ENCODE peak calls at places on chromosome 13, in ten cellular contexts. S, U, A, P, X, Y, O, T, F and V are unnamed samples.

GRCh38 chr13:37595162-37595561 is 3.4 kb downstream of the POSTN start:
- DNase-seq in S (no peak), U (no peak), A (no peak), P (no peak), X (no peak), Y (no peak), O (no peak), T (no peak), F (no peak), V (peak; percentile 77)

GRCh38 chr13:51107996-51108395 is 3.1 kb downstream of the C13orf42 start:
- DNase-seq in S (no peak), U (no peak), A (no peak), P (no peak), X (no peak), Y (no peak), O (no peak), T (no peak), F (no peak), V (no peak)

GRCh38 chr13:37326319-37326718 is 220.9 kb upstream of the CSNK1A1L start:
- DNase-seq in S (no peak), U (no peak), A (no peak), P (no peak), X (no peak), Y (no peak), O (no peak), T (no peak), F (no peak), V (peak; percentile 27)

GRCh38 chr13:102386461-102386860 is 15.4 kb downstream of the FGF14 start:
- DNase-seq in S (no peak), U (no peak), A (no peak), P (no peak), X (no peak), Y (no peak), O (no peak), T (no peak), F (no peak), V (no peak)

GRCh38 chr13:40922437-40923040 is 96.6 kb downstream of the ELF1 start:
- DNase-seq in S (no peak), U (no peak), A (peak; percentile 72), P (no peak), X (no peak), Y (no peak), O (no peak), T (no peak), F (peak; percentile 91), V (no peak)

GRCh38 chr13:78608254-78608704 is 4.9 kb upstream of the POU4F1 start:
- DNase-seq in S (no peak), U (no peak), A (no peak), P (no peak), X (no peak), Y (no peak), O (no peak), T (no peak), F (no peak), V (no peak)

GRCh38 chr13:53743906-53744305 is 715.3 kb downstream of the OLFM4 start:
- DNase-seq in S (no peak), U (no peak), A (no peak), P (no peak), X (no peak), Y (no peak), O (no peak), T (no peak), F (no peak), V (no peak)

GRCh38 chr13:113117956-113118327 is 4.7 kb upstream of the F10 start:
- DNase-seq in S (no peak), U (no peak), A (no peak), P (no peak), X (no peak), Y (no peak), O (no peak), T (no peak), F (no peak), V (no peak)

GRCh38 chr13:64791373-64791772 is 2438.8 kb downstream of the PCDH9 start:
- DNase-seq in S (no peak), U (no peak), A (no peak), P (no peak), X (no peak), Y (no peak), O (no peak), T (no peak), F (no peak), V (no peak)

GRCh38 chr13:46489586-46490023 is 63.4 kb upstream of the LRCH1 start:
- DNase-seq in S (no peak), U (peak; percentile 78), A (no peak), P (no peak), X (no peak), Y (no peak), O (no peak), T (no peak), F (no peak), V (peak; percentile 82)

GRCh38 chr13:43267916-43268315 is 244.5 kb downstream of the DNAJC15 start:
- DNase-seq in S (no peak), U (no peak), A (no peak), P (no peak), X (no peak), Y (no peak), O (no peak), T (no peak), F (no peak), V (no peak)

GRCh38 chr13:20637811-20638210 is 65.7 kb upstream of the IL17D start:
- DNase-seq in S (no peak), U (no peak), A (no peak), P (no peak), X (no peak), Y (no peak), O (no peak), T (no peak), F (no peak), V (no peak)

GRCh38 chr13:102392810-102393209 is 9.0 kb downstream of the FGF14 start:
- DNase-seq in S (no peak), U (no peak), A (no peak), P (peak; percentile 69), X (no peak), Y (no peak), O (no peak), T (no peak), F (no peak), V (no peak)

GRCh38 chr13:102928971-102929370 is 83.1 kb downstream of the ERCC5 start:
- DNase-seq in S (no peak), U (no peak), A (no peak), P (no peak), X (no peak), Y (no peak), O (no peak), T (no peak), F (no peak), V (no peak)

GRCh38 chr13:32019612-32020233 is 11.9 kb upstream of the FRY start:
- DNase-seq in S (no peak), U (no peak), A (no peak), P (peak; percentile 57), X (no peak), Y (peak; percentile 37), O (peak; percentile 21), T (peak; percentile 25), F (peak; percentile 40), V (peak; percentile 88)

GRCh38 chr13:98778749-98779148 is 26.3 kb upstream of the SLC15A1 start:
- DNase-seq in S (no peak), U (no peak), A (no peak), P (no peak), X (no peak), Y (no peak), O (no peak), T (no peak), F (no peak), V (peak; percentile 23)

GRCh38 chr13:21318891-21319532 is 140.1 kb downstream of the ZDHHC20 start:
- DNase-seq in S (no peak), U (no peak), A (no peak), P (no peak), X (no peak), Y (no peak), O (no peak), T (no peak), F (no peak), V (no peak)

GRCh38 chr13:113776231-113777125 is 17.5 kb downstream of the TMEM255B start:
- DNase-seq in S (no peak), U (no peak), A (no peak), P (no peak), X (no peak), Y (no peak), O (no peak), T (no peak), F (no peak), V (no peak)

GRCh38 chr13:35791191-35791902 is 314.9 kb upstream of the MAB21L1 start:
- DNase-seq in S (no peak), U (peak; percentile 31), A (no peak), P (no peak), X (no peak), Y (no peak), O (no peak), T (peak; percentile 4), F (no peak), V (peak; percentile 84)

GRCh38 chr13:49636705-49637104 is 8.4 kb downstream of the ARL11 start:
- DNase-seq in S (no peak), U (no peak), A (no peak), P (no peak), X (no peak), Y (no peak), O (no peak), T (no peak), F (no peak), V (no peak)
- TF ChIP-seq CTCF in S (no peak), U (no peak), A (no peak), P (no peak), X (no peak), Y (no peak), O (no peak), T (no peak), F (no peak), V (no peak)

GRCh38 chr13:94710881-94711560 is 1.3 kb downstream of the SOX21 start:
- DNase-seq in S (no peak), U (no peak), A (no peak), P (peak; percentile 27), X (no peak), Y (no peak), O (peak; percentile 18), T (peak; percentile 55), F (no peak), V (no peak)
- TF ChIP-seq CTCF in S (no peak), U (no peak), A (no peak), P (no peak), X (no peak), Y (no peak), O (peak; percentile 39), T (peak; percentile 50), F (no peak), V (no peak)

GRCh38 chr13:38872693-38873092 is 117.9 kb downstream of the STOML3 start:
- DNase-seq in S (no peak), U (no peak), A (no peak), P (peak; percentile 67), X (no peak), Y (peak; percentile 42), O (no peak), T (peak; percentile 9), F (no peak), V (peak; percentile 44)
- TF ChIP-seq CTCF in S (peak; percentile 30), U (peak; percentile 44), A (peak; percentile 52), P (peak; percentile 71), X (peak; percentile 46), Y (peak; percentile 63), O (peak; percentile 44), T (peak; percentile 37), F (no peak), V (peak; percentile 57)

DNA sequence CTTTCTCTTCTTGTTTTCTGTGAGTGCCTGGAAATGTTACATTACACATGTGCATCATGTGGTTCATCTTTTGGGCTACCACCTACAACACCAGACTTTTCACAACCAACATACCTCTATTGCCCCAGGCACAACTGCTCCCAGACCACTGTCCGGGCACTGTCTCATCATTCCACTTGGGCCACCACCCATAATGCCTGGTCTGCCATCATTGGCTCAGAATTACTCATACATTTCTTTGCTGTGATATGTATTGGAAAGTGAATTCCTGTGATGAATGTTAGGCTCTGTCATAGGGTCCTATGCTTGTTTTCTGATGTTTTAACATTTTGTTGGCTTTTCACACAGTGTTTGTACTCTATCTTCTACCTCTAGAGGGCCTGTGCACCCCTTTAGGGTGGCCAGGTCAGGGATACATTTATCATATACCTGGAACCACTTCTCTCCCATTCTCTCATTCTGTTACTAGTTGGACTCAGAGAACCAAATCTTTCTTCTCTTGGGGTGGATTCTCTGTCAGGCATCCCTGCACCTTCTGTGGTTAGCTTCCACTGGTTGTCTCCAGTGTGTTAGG is 172.8 kb downstream of the NHLRC3 start:
- DNase-seq in S (no peak), U (no peak), A (no peak), P (no peak), X (no peak), Y (no peak), O (no peak), T (no peak), F (no peak), V (no peak)
- TF ChIP-seq CTCF in S (no peak), U (no peak), A (no peak), P (no peak), X (no peak), Y (no peak), O (no peak), T (no peak), F (no peak), V (no peak)